ENCODE peak calls at places on chromosome 7, in four cellular contexts. D is ovary, J is heart right ventricle, Y is tibial artery. F is an unnamed sample. For H3K4me1 and H3K36me3, the result is how much of the 10 kb centered on the place peaks cover.

GRCh38 chr7:74061840-74062539 is 21.6 kb upstream of the LIMK1 start:
- DNase-seq in J (peak), D (peak), Y (peak), F (no peak)

GRCh38 chr7:129176853-129177369 is 11.5 kb upstream of the SMO start:
- DNase-seq in J (no peak), D (no peak), Y (no peak), F (no peak)

GRCh38 chr7:83065714-83066113 is 97.0 kb downstream of the PCLO start:
- DNase-seq in D (no peak), Y (no peak), J (no peak), F (no peak)

GRCh38 chr7:2106920-2107319 is 125.8 kb downstream of the MAD1L1 start:
- DNase-seq in J (peak), Y (no peak), D (peak), F (no peak)

GRCh38 chr7:136912339-136912738 is 43.9 kb downstream of the CHRM2 start:
- DNase-seq in Y (no peak), D (no peak), J (no peak), F (no peak)

GRCh38 chr7:23349484-23350157 is 50.5 kb downstream of the MALSU1 start:
- DNase-seq in J (no peak), D (no peak), Y (no peak), F (no peak)

GRCh38 chr7:2010101-2010500 is 222.6 kb downstream of the MAD1L1 start:
- DNase-seq in J (no peak), D (peak), Y (no peak), F (peak)

GRCh38 chr7:24653316-24654085 is 80.2 kb downstream of the PALS2 start:
- DNase-seq in Y (no peak), D (no peak), J (no peak), F (no peak)

GRCh38 chr7:55472928-55473725 is 99.2 kb downstream of the VOPP1 start:
- DNase-seq in Y (no peak), J (no peak), D (no peak), F (peak)

GRCh38 chr7:234712-235553 is 42.6 kb downstream of the FAM20C start:
- DNase-seq in D (peak), J (peak), Y (peak), F (no peak)

GRCh38 chr7:64618785-64619456 is 47.0 kb upstream of the ZNF107 start:
- DNase-seq in D (no peak), Y (no peak), J (peak), F (no peak)

GRCh38 chr7:77338883-77339629 is 77.1 kb downstream of the GSAP start:
- DNase-seq in J (no peak), D (no peak), Y (no peak), F (no peak)

GRCh38 chr7:77331938-77332695 is 84.0 kb downstream of the GSAP start:
- DNase-seq in Y (peak), J (peak), D (peak), F (no peak)

GRCh38 chr7:77337456-77337990 is 78.6 kb downstream of the GSAP start:
- DNase-seq in J (no peak), Y (no peak), D (no peak), F (no peak)

GRCh38 chr7:77338260-77338659 is 77.9 kb downstream of the GSAP start:
- DNase-seq in D (no peak), Y (no peak), J (no peak), F (no peak)

DNA sequence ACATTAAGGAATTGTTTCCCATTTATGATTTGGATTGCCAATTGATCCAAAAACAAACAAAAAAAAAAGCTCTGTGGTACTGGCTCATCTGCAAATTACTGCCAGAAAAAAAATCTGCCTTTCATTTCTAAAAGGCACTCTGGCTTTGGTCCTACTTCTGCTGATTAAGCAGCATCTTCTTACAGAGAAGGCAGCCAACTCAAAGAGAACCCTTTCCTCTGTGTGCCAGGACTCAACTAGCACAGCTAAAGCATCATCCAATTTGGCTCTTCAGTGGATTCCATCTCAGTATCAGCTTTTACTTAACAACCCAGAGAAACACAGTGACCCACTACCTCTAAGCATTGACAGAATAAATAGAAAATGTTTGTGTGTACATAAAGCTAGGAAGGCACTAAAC is 80.6 kb downstream of the GSAP start:
- DNase-seq in J (no peak), D (no peak), Y (no peak), F (no peak)
- H3K4me1 ChIP-seq in J (under half), D (under half), Y (under half), F (under half)

GRCh38 chr7:148804343-148805234 is 79.5 kb downstream of the EZH2 start:
- DNase-seq in J (no peak), D (no peak), Y (no peak), F (no peak)

GRCh38 chr7:148802101-148802493 is 82.0 kb downstream of the EZH2 start:
- DNase-seq in D (no peak), Y (no peak), J (no peak), F (no peak)

GRCh38 chr7:148800677-148801076 is 83.4 kb downstream of the EZH2 start:
- DNase-seq in Y (no peak), D (no peak), J (no peak), F (no peak)

GRCh38 chr7:148799893-148800545 is 84.1 kb downstream of the EZH2 start:
- DNase-seq in Y (no peak), J (no peak), D (no peak), F (no peak)

GRCh38 chr7:148803094-148803493 is 81.0 kb downstream of the EZH2 start:
- DNase-seq in Y (no peak), D (no peak), J (no peak), F (no peak)
- H3K36me3 ChIP-seq in Y (under half), D (under half), J (half or more), F (half or more)

GRCh38 chr7:151062111-151062398 is 2.7 kb downstream of the SLC4A2 start:
- DNase-seq in D (no peak), J (no peak), Y (no peak), F (no peak)

GRCh38 chr7:151059362-151060112 is at the start of gene SLC4A2:
- DNase-seq in J (peak), Y (peak), D (peak), F (peak)

GRCh38 chr7:151061241-151062110 is 2.1 kb downstream of the SLC4A2 start:
- DNase-seq in Y (no peak), D (no peak), J (no peak), F (no peak)

GRCh38 chr7:151060113-151060415 is 675 bp downstream of the SLC4A2 start:
- DNase-seq in J (no peak), D (no peak), Y (no peak), F (no peak)

GRCh38 chr7:151060416-151061234 is 1.2 kb downstream of the SLC4A2 start:
- DNase-seq in Y (no peak), J (no peak), D (peak), F (no peak)
- TF ChIP-seq CTCF in Y (no peak), J (no peak), D (no peak), F (no peak)

GRCh38 chr7:94396044-94396443 is 1.3 kb downstream of the COL1A2 start:
- DNase-seq in J (peak), D (no peak), Y (peak), F (no peak)
- H3K4me1 ChIP-seq in J (under half), D (under half), Y (under half), F (under half)

GRCh38 chr7:90384433-90384832 is 18.8 kb upstream of the CLDN12 start:
- DNase-seq in Y (no peak), D (no peak), J (no peak), F (no peak)

GRCh38 chr7:90383422-90383821 is 19.8 kb upstream of the CLDN12 start:
- DNase-seq in J (no peak), Y (no peak), D (no peak), F (no peak)

GRCh38 chr7:90387470-90388240 is 15.6 kb upstream of the CLDN12 start:
- DNase-seq in D (no peak), Y (no peak), J (no peak), F (no peak)

GRCh38 chr7:90383879-90384278 is 19.4 kb upstream of the CLDN12 start:
- DNase-seq in Y (no peak), J (no peak), D (no peak), F (no peak)
- H3K36me3 ChIP-seq in Y (half or more), J (half or more), D (under half), F (half or more)

GRCh38 chr7:43308913-43309789 is 196.7 kb downstream of the HECW1 start:
- DNase-seq in J (no peak), Y (no peak), D (no peak), F (no peak)
- TF ChIP-seq CTCF in J (no peak), Y (no peak), D (no peak), F (no peak)

GRCh38 chr7:75868153-75868552 is 10.7 kb upstream of the RHBDD2 start:
- DNase-seq in J (no peak), Y (no peak), D (no peak), F (no peak)

GRCh38 chr7:75866497-75867389 is 12.1 kb upstream of the RHBDD2 start:
- DNase-seq in D (peak), Y (peak), J (peak), F (peak)

GRCh38 chr7:75866129-75866496 is 12.7 kb upstream of the RHBDD2 start:
- DNase-seq in Y (no peak), J (no peak), D (no peak), F (no peak)

GRCh38 chr7:75869776-75870379 is 9.0 kb upstream of the RHBDD2 start:
- DNase-seq in J (no peak), Y (no peak), D (no peak), F (no peak)

DNA sequence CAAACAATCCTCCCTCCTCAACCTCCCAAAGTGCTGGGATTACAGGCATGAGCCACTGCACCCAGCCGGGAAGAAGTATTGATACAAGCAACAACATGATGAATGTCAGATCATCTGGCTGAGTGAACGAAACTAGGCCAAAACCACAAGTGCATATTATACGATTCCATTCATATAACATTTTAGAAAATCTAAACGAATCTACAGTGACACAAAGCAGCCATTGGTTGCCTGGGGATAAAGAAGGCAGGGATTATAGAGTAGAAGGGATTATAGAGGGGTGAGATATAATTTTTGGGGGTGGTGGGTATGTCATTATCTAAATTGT is 11.5 kb upstream of the RHBDD2 start:
- DNase-seq in Y (no peak), J (no peak), D (no peak), F (no peak)
- H3K4me1 ChIP-seq in Y (under half), J (under half), D (under half), F (under half)

GRCh38 chr7:98917331-98917730 is 39.0 kb downstream of the TRRAP start:
- DNase-seq in D (no peak), Y (no peak), J (no peak), F (no peak)
- H3K36me3 ChIP-seq in D (under half), Y (half or more), J (half or more), F (half or more)

DNA sequence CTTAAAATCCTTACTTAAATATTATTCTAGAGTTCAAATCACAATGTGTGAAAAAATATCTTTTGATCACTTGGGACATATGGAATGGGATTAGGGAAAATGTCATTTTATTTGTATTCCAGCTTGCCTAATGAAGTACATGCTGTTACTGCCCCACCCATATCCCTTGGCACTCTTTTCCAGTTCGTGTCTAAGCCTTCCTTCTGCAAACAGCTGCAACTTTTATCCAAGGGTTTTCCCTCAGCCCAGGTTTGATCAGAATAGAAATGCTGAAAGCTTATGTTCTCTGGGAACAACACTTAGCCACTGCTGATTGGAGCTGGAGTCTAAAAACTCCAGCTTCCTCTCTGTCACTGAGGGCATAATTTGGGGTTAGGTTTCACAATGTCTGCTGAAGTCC is 214.1 kb upstream of the FAM3C start:
- DNase-seq in Y (no peak), D (no peak), J (no peak), F (no peak)
- TF ChIP-seq CTCF in Y (no peak), D (no peak), J (no peak), F (no peak)

GRCh38 chr7:41255113-41255512 is 447.8 kb downstream of the INHBA start:
- DNase-seq in D (no peak), J (no peak), Y (no peak), F (no peak)
- H3K4me1 ChIP-seq in D (under half), J (under half), Y (under half), F (under half)

F was measured in suprapubic skin.